ENCODE peak calls at places on chromosomes 1 and 21, in eight cellular contexts. One of them, this sample, is unnamed.

GRCh38 chr1:185648858-185649589 is 85.2 kb upstream of the HMCN1 start:
- DNase-seq in stimulated activated CD8-positive, alpha-beta memory T cell treated with anti-CD3 and anti-CD28 coated beads, Interleukin-4, amount 100 ng/mL, for 1 hour: no peak
- DNase-seq in NCI-H1105 treated with DMSO at 0.1 percent for 48 hours: no peak
- DNase-seq in naive thymus-derived CD4-positive, alpha-beta T cell: no peak
- DNase-seq in myocyte: no peak
- DNase-seq in T-cell: no peak
- DNase-seq in GM12865: no peak
- DNase-seq in GM04504: no peak
- DNase-seq in this sample: no peak

GRCh38 chr1:162062542-162063015 is 6.9 kb upstream of the NOS1AP start:
- DNase-seq in stimulated activated CD8-positive, alpha-beta memory T cell treated with anti-CD3 and anti-CD28 coated beads, Interleukin-4, amount 100 ng/mL, for 1 hour: no peak
- DNase-seq in NCI-H1105 treated with DMSO at 0.1 percent for 48 hours: peak; percentile 63
- DNase-seq in naive thymus-derived CD4-positive, alpha-beta T cell: no peak
- DNase-seq in myocyte: no peak
- DNase-seq in T-cell: no peak
- DNase-seq in GM12865: no peak
- DNase-seq in GM04504: no peak
- DNase-seq in this sample: no peak

GRCh38 chr1:22204989-22205913 is 62.4 kb upstream of the WNT4 start:
- DNase-seq in stimulated activated CD8-positive, alpha-beta memory T cell treated with anti-CD3 and anti-CD28 coated beads, Interleukin-4, amount 100 ng/mL, for 1 hour: no peak
- DNase-seq in NCI-H1105 treated with DMSO at 0.1 percent for 48 hours: no peak
- DNase-seq in naive thymus-derived CD4-positive, alpha-beta T cell: no peak
- DNase-seq in myocyte: no peak
- DNase-seq in T-cell: no peak
- DNase-seq in GM12865: no peak
- DNase-seq in GM04504: no peak
- DNase-seq in this sample: no peak

GRCh38 chr1:147515046-147515869 is 26.0 kb upstream of the BCL9 start:
- DNase-seq in stimulated activated CD8-positive, alpha-beta memory T cell treated with anti-CD3 and anti-CD28 coated beads, Interleukin-4, amount 100 ng/mL, for 1 hour: no peak
- DNase-seq in NCI-H1105 treated with DMSO at 0.1 percent for 48 hours: peak; percentile 35
- DNase-seq in naive thymus-derived CD4-positive, alpha-beta T cell: peak; percentile 37
- DNase-seq in myocyte: peak; percentile 17
- DNase-seq in T-cell: no peak
- DNase-seq in GM12865: no peak
- DNase-seq in GM04504: no peak
- DNase-seq in this sample: no peak

GRCh38 chr1:2271841-2272655 is 43.9 kb downstream of the SKI start:
- DNase-seq in stimulated activated CD8-positive, alpha-beta memory T cell treated with anti-CD3 and anti-CD28 coated beads, Interleukin-4, amount 100 ng/mL, for 1 hour: no peak
- DNase-seq in NCI-H1105 treated with DMSO at 0.1 percent for 48 hours: no peak
- DNase-seq in naive thymus-derived CD4-positive, alpha-beta T cell: no peak
- DNase-seq in myocyte: no peak
- DNase-seq in T-cell: no peak
- DNase-seq in GM12865: no peak
- DNase-seq in GM04504: no peak
- DNase-seq in this sample: no peak

GRCh38 chr1:157852476-157852875 is 10.9 kb upstream of the CD5L start:
- DNase-seq in stimulated activated CD8-positive, alpha-beta memory T cell treated with anti-CD3 and anti-CD28 coated beads, Interleukin-4, amount 100 ng/mL, for 1 hour: no peak
- DNase-seq in NCI-H1105 treated with DMSO at 0.1 percent for 48 hours: no peak
- DNase-seq in naive thymus-derived CD4-positive, alpha-beta T cell: no peak
- DNase-seq in myocyte: no peak
- DNase-seq in T-cell: no peak
- DNase-seq in GM12865: no peak
- DNase-seq in GM04504: no peak
- DNase-seq in this sample: no peak

GRCh38 chr1:70509996-70510876 is 99.2 kb downstream of the CTH start:
- DNase-seq in stimulated activated CD8-positive, alpha-beta memory T cell treated with anti-CD3 and anti-CD28 coated beads, Interleukin-4, amount 100 ng/mL, for 1 hour: no peak
- DNase-seq in NCI-H1105 treated with DMSO at 0.1 percent for 48 hours: peak; percentile 67
- DNase-seq in naive thymus-derived CD4-positive, alpha-beta T cell: peak; percentile 42
- DNase-seq in myocyte: peak; percentile 80
- DNase-seq in T-cell: no peak
- DNase-seq in GM12865: peak; percentile 73
- DNase-seq in GM04504: peak; percentile 89
- DNase-seq in this sample: no peak

GRCh38 chr21:30839304-30839703 is 9.7 kb upstream of the KRTAP7-1 start:
- DNase-seq in stimulated activated CD8-positive, alpha-beta memory T cell treated with anti-CD3 and anti-CD28 coated beads, Interleukin-4, amount 100 ng/mL, for 1 hour: no peak
- DNase-seq in NCI-H1105 treated with DMSO at 0.1 percent for 48 hours: peak; percentile 9
- DNase-seq in naive thymus-derived CD4-positive, alpha-beta T cell: no peak
- DNase-seq in myocyte: no peak
- DNase-seq in T-cell: no peak
- DNase-seq in GM12865: peak; percentile 40
- DNase-seq in GM04504: no peak
- DNase-seq in this sample: no peak

GRCh38 chr1:114510235-114511047 is 562 bp downstream of the TRIM33 start:
- DNase-seq in stimulated activated CD8-positive, alpha-beta memory T cell treated with anti-CD3 and anti-CD28 coated beads, Interleukin-4, amount 100 ng/mL, for 1 hour: no peak
- DNase-seq in NCI-H1105 treated with DMSO at 0.1 percent for 48 hours: peak; percentile 60
- DNase-seq in naive thymus-derived CD4-positive, alpha-beta T cell: peak; percentile 41
- DNase-seq in myocyte: peak; percentile 30
- DNase-seq in T-cell: peak; percentile 40
- DNase-seq in GM12865: peak; percentile 55
- DNase-seq in GM04504: no peak
- DNase-seq in this sample: no peak

GRCh38 chr1:48082271-48082925 is 85.2 kb upstream of the TRABD2B start:
- DNase-seq in stimulated activated CD8-positive, alpha-beta memory T cell treated with anti-CD3 and anti-CD28 coated beads, Interleukin-4, amount 100 ng/mL, for 1 hour: no peak
- DNase-seq in NCI-H1105 treated with DMSO at 0.1 percent for 48 hours: no peak
- DNase-seq in naive thymus-derived CD4-positive, alpha-beta T cell: no peak
- DNase-seq in myocyte: no peak
- DNase-seq in T-cell: no peak
- DNase-seq in GM12865: no peak
- DNase-seq in GM04504: no peak
- DNase-seq in this sample: peak; percentile 34

GRCh38 chr1:43274125-43274803 is 4.5 kb downstream of the TMEM125 start:
- DNase-seq in stimulated activated CD8-positive, alpha-beta memory T cell treated with anti-CD3 and anti-CD28 coated beads, Interleukin-4, amount 100 ng/mL, for 1 hour: no peak
- DNase-seq in NCI-H1105 treated with DMSO at 0.1 percent for 48 hours: no peak
- DNase-seq in naive thymus-derived CD4-positive, alpha-beta T cell: peak; percentile 52
- DNase-seq in myocyte: peak; percentile 5
- DNase-seq in T-cell: peak; percentile 12
- DNase-seq in GM12865: peak; percentile 52
- DNase-seq in GM04504: peak; percentile 8
- DNase-seq in this sample: no peak

This sample was measured in uterus.